ENCODE peak calls at places on chromosomes 7 and 10, in four cellular contexts. S is tibial nerve, T is body of pancreas, P is stomach. M is an unnamed sample.

GRCh38 chr10:48205918-48206317 is 68.6 kb downstream of the FRMPD2 start:
- DNase-seq in S (no peak), T (no peak), P (no peak), M (no peak)

GRCh38 chr10:71082930-71083329 is 129.4 kb upstream of the UNC5B start:
- DNase-seq in S (no peak), T (no peak), P (peak), M (peak)

GRCh38 chr10:95236068-95236903 is 42.2 kb downstream of the ACSM6 start:
- DNase-seq in S (no peak), T (no peak), P (no peak), M (no peak)

GRCh38 chr7:157834501-157835143 is 497.8 kb downstream of the DNAJB6 start:
- DNase-seq in S (no peak), T (no peak), P (no peak), M (no peak)

GRCh38 chr10:126439947-126440346 is 51.7 kb upstream of the ADAM12 start:
- DNase-seq in S (no peak), T (no peak), P (no peak), M (no peak)

GRCh38 chr10:67242531-67242930 is 316.7 kb downstream of the LRRTM3 start:
- DNase-seq in S (no peak), T (no peak), P (no peak), M (no peak)

GRCh38 chr10:113933894-113934532 is 79.6 kb downstream of the NHLRC2 start:
- DNase-seq in S (no peak), T (no peak), P (no peak), M (no peak)

GRCh38 chr7:801940-802364 is 30.3 kb upstream of the SUN1 start:
- DNase-seq in S (peak), T (peak), P (peak), M (no peak)

GRCh38 chr10:1175956-1176565 is 119.9 kb downstream of the WDR37 start:
- DNase-seq in S (no peak), T (no peak), P (no peak), M (no peak)

GRCh38 chr7:64515330-64515729 is 47.5 kb downstream of the ZNF680 start:
- DNase-seq in S (no peak), T (no peak), P (no peak), M (no peak)

GRCh38 chr7:30925117-30925516 is 13.5 kb downstream of the AQP1 start:
- DNase-seq in S (no peak), T (peak), P (peak), M (no peak)

GRCh38 chr7:90512841-90513254 is 43.4 kb downstream of the PTTG1IP2 start:
- DNase-seq in S (no peak), T (no peak), P (no peak), M (no peak)

GRCh38 chr7:156618078-156618790 is 22.3 kb upstream of the RNF32 start:
- DNase-seq in S (no peak), T (no peak), P (no peak), M (no peak)

GRCh38 chr10:118447478-118447877 is 105.4 kb upstream of the FAM204A start:
- DNase-seq in S (peak), T (no peak), P (no peak), M (peak)

GRCh38 chr7:46725838-46726237 is 804.8 kb upstream of the IGFBP3 start:
- DNase-seq in S (no peak), T (no peak), P (no peak), M (no peak)

GRCh38 chr7:55367283-55367840 is 2.2 kb downstream of the LANCL2 start:
- DNase-seq in S (no peak), T (no peak), P (no peak), M (no peak)
- H3K27ac ChIP-seq in S (no peak), T (no peak), P (peak), M (no peak)

GRCh38 chr10:3485287-3485686 is 299.7 kb downstream of the KLF6 start:
- DNase-seq in S (no peak), T (no peak), P (no peak), M (no peak)
- TF ChIP-seq POLR2A in S (no peak), T (no peak), P (no peak), M (no peak)

GRCh38 chr7:28478661-28479060 is 66.3 kb downstream of the CREB5 start:
- DNase-seq in S (no peak), T (no peak), P (no peak), M (no peak)

GRCh38 chr7:28481131-28481926 is 69.0 kb downstream of the CREB5 start:
- DNase-seq in S (peak), T (no peak), P (no peak), M (no peak)

GRCh38 chr7:28483112-28483511 is 70.8 kb downstream of the CREB5 start:
- DNase-seq in S (no peak), T (no peak), P (no peak), M (no peak)

GRCh38 chr7:28479507-28479947 is 67.2 kb downstream of the CREB5 start:
- DNase-seq in S (no peak), T (no peak), P (no peak), M (no peak)

GRCh38 chr7:28480595-28480994 is 68.3 kb downstream of the CREB5 start:
- DNase-seq in S (no peak), T (no peak), P (no peak), M (no peak)
- H3K27ac ChIP-seq in S (no peak), T (no peak), P (no peak), M (no peak)

DNA sequence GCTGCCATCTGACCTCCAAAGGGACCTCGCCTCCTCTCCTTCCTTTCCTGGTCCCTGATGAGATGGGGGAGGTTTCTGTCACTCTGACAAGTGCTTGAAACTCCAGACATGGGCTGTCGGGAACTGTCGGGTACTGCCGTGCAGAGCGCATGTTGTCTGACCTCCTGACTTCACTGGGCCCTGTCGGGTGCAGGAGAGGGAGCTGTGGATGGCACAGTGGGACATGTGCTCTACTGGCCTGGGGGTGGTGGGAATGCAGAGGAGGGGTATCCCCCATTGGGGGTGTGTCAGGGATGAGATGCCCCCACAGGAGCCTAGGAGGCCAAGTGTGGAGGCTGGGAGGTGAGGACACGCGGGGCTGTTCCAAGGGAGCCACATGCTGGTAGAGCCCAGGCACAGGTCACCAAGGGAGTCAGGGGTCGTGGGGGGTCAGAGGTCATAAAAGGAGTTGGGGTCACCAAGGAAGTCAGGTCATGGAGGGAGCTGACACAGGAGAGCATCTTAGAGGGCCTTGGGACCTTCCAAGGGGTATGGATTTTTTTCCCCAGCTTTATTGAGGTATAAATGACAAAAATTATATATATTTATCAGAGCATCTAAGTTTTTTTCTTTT is 30.9 kb downstream of the TMEM120A start:
- DNase-seq in S (no peak), T (no peak), P (no peak), M (no peak)
- TF ChIP-seq POLR2A in S (no peak), T (no peak), P (no peak), M (no peak)

M was measured in heart left ventricle.